ENCODE peak calls at places on chromosomes 6 and 20, in four cellular contexts. One of them, this sample, is unnamed.
A peak's percentile ranks its signal among the peaks of the same experiment; 100 is the strongest.

GRCh38 chr6:92023410-92023940 is 1395.9 kb downstream of the EPHA7 start:
- DNase-seq in left ventricle myocardium inferior: no peak
- DNase-seq in GM04504: no peak
- DNase-seq in AG04450: no peak
- DNase-seq in this sample: no peak

GRCh38 chr6:125188594-125189203 is 35.1 kb downstream of the TPD52L1 start:
- DNase-seq in left ventricle myocardium inferior: no peak
- DNase-seq in GM04504: no peak
- DNase-seq in AG04450: no peak
- DNase-seq in this sample: no peak

GRCh38 chr20:46694484-46694883 is 5.2 kb upstream of the TP53RK start:
- DNase-seq in left ventricle myocardium inferior: no peak
- DNase-seq in GM04504: no peak
- DNase-seq in AG04450: no peak
- DNase-seq in this sample: no peak

GRCh38 chr6:113642714-113643442 is 214.3 kb upstream of the MARCKS start:
- DNase-seq in left ventricle myocardium inferior: no peak
- DNase-seq in GM04504: no peak
- DNase-seq in AG04450: no peak
- DNase-seq in this sample: no peak

GRCh38 chr20:3101737-3102574 is 17.4 kb upstream of the AVP start:
- DNase-seq in left ventricle myocardium inferior: no peak
- DNase-seq in GM04504: no peak
- DNase-seq in AG04450: no peak
- DNase-seq in this sample: peak; percentile 9

GRCh38 chr6:158503846-158504245 is 56.0 kb upstream of the TMEM181 start:
- DNase-seq in left ventricle myocardium inferior: no peak
- DNase-seq in GM04504: no peak
- DNase-seq in AG04450: no peak
- DNase-seq in this sample: no peak

GRCh38 chr6:161284653-161285052 is 10.8 kb upstream of the AGPAT4 start:
- DNase-seq in left ventricle myocardium inferior: no peak
- DNase-seq in GM04504: no peak
- DNase-seq in AG04450: no peak
- DNase-seq in this sample: no peak

GRCh38 chr6:161091972-161092701 is 100.6 kb downstream of the MAP3K4 start:
- DNase-seq in left ventricle myocardium inferior: no peak
- DNase-seq in GM04504: peak; percentile 67
- DNase-seq in AG04450: no peak
- DNase-seq in this sample: no peak

GRCh38 chr20:61120595-61121515 is 131.2 kb upstream of the CDH4 start:
- DNase-seq in left ventricle myocardium inferior: peak; percentile 21
- DNase-seq in GM04504: peak; percentile 49
- DNase-seq in AG04450: peak; percentile 18
- DNase-seq in this sample: peak; percentile 64

GRCh38 chr6:170089937-170090335 is 200.9 kb downstream of the DLL1 start:
- DNase-seq in left ventricle myocardium inferior: no peak
- DNase-seq in GM04504: no peak
- DNase-seq in AG04450: no peak
- DNase-seq in this sample: no peak

GRCh38 chr20:17530716-17531536 is at the start of gene BFSP1:
- DNase-seq in left ventricle myocardium inferior: peak; percentile 47
- DNase-seq in GM04504: no peak
- DNase-seq in AG04450: no peak
- DNase-seq in this sample: peak; percentile 74

GRCh38 chr6:32865724-32866443 is 11.9 kb downstream of the PSMB9 start:
- DNase-seq in left ventricle myocardium inferior: no peak
- DNase-seq in GM04504: no peak
- DNase-seq in AG04450: no peak
- DNase-seq in this sample: no peak

GRCh38 chr6:28542440-28543293 is 17.0 kb downstream of the GPX5 start:
- DNase-seq in left ventricle myocardium inferior: no peak
- DNase-seq in GM04504: peak; percentile 30
- DNase-seq in AG04450: peak; percentile 51
- DNase-seq in this sample: peak; percentile 77

GRCh38 chr20:40568200-40568599 is 120.8 kb downstream of the MAFB start:
- DNase-seq in left ventricle myocardium inferior: no peak
- DNase-seq in GM04504: no peak
- DNase-seq in AG04450: no peak
- DNase-seq in this sample: peak; percentile 57

GRCh38 chr20:64247312-64247627 is 8.3 kb upstream of the PCMTD2 start:
- DNase-seq in left ventricle myocardium inferior: no peak
- DNase-seq in GM04504: no peak
- DNase-seq in AG04450: no peak
- DNase-seq in this sample: no peak

GRCh38 chr20:41169791-41170351 is 32.5 kb downstream of the PLCG1 start:
- DNase-seq in left ventricle myocardium inferior: no peak
- DNase-seq in GM04504: peak; percentile 37
- DNase-seq in AG04450: no peak
- DNase-seq in this sample: peak; percentile 40

GRCh38 chr6:153167026-153167891 is 36.2 kb upstream of the RGS17 start:
- DNase-seq in left ventricle myocardium inferior: no peak
- DNase-seq in GM04504: peak; percentile 66
- DNase-seq in AG04450: peak; percentile 63
- DNase-seq in this sample: peak; percentile 70

GRCh38 chr6:106149472-106150069 is 63.4 kb downstream of the PRDM1 start:
- DNase-seq in left ventricle myocardium inferior: no peak
- DNase-seq in GM04504: no peak
- DNase-seq in AG04450: no peak
- DNase-seq in this sample: no peak

GRCh38 chr6:111566222-111566717 is 39.4 kb downstream of the TRAF3IP2 start:
- DNase-seq in left ventricle myocardium inferior: no peak
- DNase-seq in GM04504: no peak
- DNase-seq in AG04450: no peak
- DNase-seq in this sample: no peak

GRCh38 chr20:19210426-19211155 is 1.9 kb upstream of the SLC24A3 start:
- DNase-seq in left ventricle myocardium inferior: no peak
- DNase-seq in GM04504: no peak
- DNase-seq in AG04450: no peak
- DNase-seq in this sample: no peak